ENCODE peak calls at places on chromosomes 2 and 18, in four cellular contexts. N is BE2C, I is mesothelial cell of epicardium, Y is AG04449. K is an unnamed sample.
A peak's percentile ranks its signal among the peaks of the same experiment; 100 is the strongest.

GRCh38 chr2:239826786-239827510 is 198.2 kb downstream of the NDUFA10 start:
- DNase-seq in Y (no peak), I (no peak), N (no peak), K (no peak)

GRCh38 chr18:47720741-47721140 is 209.7 kb downstream of the SMAD2 start:
- DNase-seq in I (no peak), Y (no peak), N (no peak), K (no peak)

GRCh38 chr2:218022851-218023530 is 20.2 kb upstream of the TNS1 start:
- DNase-seq in N (no peak), I (no peak), Y (no peak), K (peak; percentile 7)

GRCh38 chr2:210399440-210400041 is 77.0 kb downstream of the LANCL1 start:
- DNase-seq in Y (no peak), N (no peak), I (no peak), K (no peak)

GRCh38 chr2:198483046-198483445 is 678.7 kb downstream of the PLCL1 start:
- DNase-seq in I (no peak), N (no peak), Y (no peak), K (no peak)

GRCh38 chr2:231714639-231715498 is 6.5 kb downstream of the PTMA start:
- DNase-seq in I (peak; percentile 69), N (peak; percentile 88), Y (no peak), K (peak; percentile 88)

GRCh38 chr18:79684787-79685186 is 5.2 kb downstream of the CTDP1 start:
- DNase-seq in I (no peak), Y (no peak), N (no peak), K (no peak)

GRCh38 chr2:235594041-235594440 is 100.2 kb downstream of the AGAP1 start:
- DNase-seq in Y (peak; percentile 76), I (no peak), N (no peak), K (no peak)

GRCh38 chr18:62523631-62524442 is 1.0 kb downstream of the ZCCHC2 start:
- DNase-seq in I (peak; percentile 27), Y (no peak), N (peak; percentile 25), K (peak; percentile 60)

GRCh38 chr2:39871291-39871761 is 92.3 kb upstream of the THUMPD2 start:
- DNase-seq in N (no peak), I (no peak), Y (peak; percentile 91), K (peak; percentile 14)

GRCh38 chr18:59659486-59660187 is 37.6 kb downstream of the CCBE1 start:
- DNase-seq in N (no peak), I (no peak), Y (no peak), K (no peak)

GRCh38 chr2:175371378-175371777 is 189.9 kb upstream of the ATP5MC3 start:
- DNase-seq in Y (no peak), N (no peak), I (no peak), K (no peak)

GRCh38 chr2:152814475-152815030 is 96.1 kb downstream of the ARL6IP6 start:
- DNase-seq in I (no peak), Y (no peak), N (no peak), K (no peak)

GRCh38 chr18:62457830-62458229 is 65.0 kb upstream of the ZCCHC2 start:
- DNase-seq in Y (no peak), I (no peak), N (no peak), K (no peak)

GRCh38 chr2:20544093-20544747 is 97.3 kb downstream of the RHOB start:
- DNase-seq in N (no peak), Y (no peak), I (no peak), K (peak; percentile 60)

GRCh38 chr18:35267161-35267651 is 22.8 kb downstream of the ZSCAN30 start:
- DNase-seq in N (peak; percentile 80), I (no peak), Y (no peak), K (peak; percentile 85)

GRCh38 chr18:35268811-35269210 is 21.2 kb downstream of the ZSCAN30 start:
- DNase-seq in Y (no peak), N (no peak), I (no peak), K (no peak)

GRCh38 chr18:35267809-35268208 is 22.2 kb downstream of the ZSCAN30 start:
- DNase-seq in N (peak; percentile 7), Y (no peak), I (no peak), K (no peak)

GRCh38 chr18:35264409-35264808 is 23.6 kb downstream of the ZNF397 start:
- DNase-seq in N (no peak), Y (no peak), I (no peak), K (no peak)
- TF ChIP-seq CTCF in N (no peak), Y (no peak), I (no peak), K (no peak)

GRCh38 chr2:196992466-196992865 is 66.0 kb upstream of the PGAP1 start:
- DNase-seq in I (no peak), N (no peak), Y (no peak), K (no peak)
- TF ChIP-seq CTCF in I (no peak), N (no peak), Y (no peak), K (no peak)

DNA sequence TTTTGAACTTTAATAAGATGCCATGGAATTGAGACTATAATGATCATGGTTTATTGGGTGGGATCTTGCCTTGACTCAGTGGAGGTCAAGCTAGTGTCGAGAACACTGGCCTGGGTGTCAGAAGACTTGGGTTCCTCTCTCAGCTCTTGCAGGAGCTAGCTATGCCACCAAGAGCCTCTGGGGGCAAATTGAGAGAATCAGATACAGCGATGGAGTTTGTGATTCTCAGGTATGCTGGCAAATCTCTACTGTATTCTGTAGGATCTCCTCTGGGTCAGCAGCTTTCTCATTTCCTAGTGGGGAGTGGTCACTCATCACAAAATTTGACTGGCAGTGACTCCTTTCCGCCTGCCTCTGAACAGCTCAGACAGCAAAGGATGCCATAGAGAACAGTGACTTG is 477.0 kb downstream of the RNF144A start:
- DNase-seq in Y (no peak), N (no peak), I (no peak), K (no peak)
- TF ChIP-seq CTCF in Y (no peak), N (peak; percentile 18), I (no peak), K (peak; percentile 17)

GRCh38 chr2:171159326-171160118 is 1.2 kb downstream of the TLK1 start:
- DNase-seq in N (peak; percentile 56), I (peak; percentile 28), Y (peak; percentile 45), K (peak; percentile 76)
- TF ChIP-seq CTCF in N (peak; percentile 47), I (no peak), Y (peak; percentile 56), K (no peak)

K was measured in glutamatergic neuron.